ENCODE peak calls at places on chromosomes 3 and 15, in nine cellular contexts. T is stomach, O is H1, F is ovary, S is A549, L is GM12878, X is upper lobe of left lung, Z is suprapubic skin, B is HepG2. I is an unnamed sample.

GRCh38 chr3:112793311-112794081 is 53.2 kb downstream of the CD200R1L start:
- DNase-seq in T (no peak), O (no peak), F (no peak), S (no peak), L (no peak), X (no peak), Z (no peak), B (no peak), I (no peak)

GRCh38 chr15:31360843-31361763 is 34.5 kb downstream of the KLF13 start:
- DNase-seq in T (peak; percentile 61), O (no peak), F (no peak), S (no peak), L (no peak), X (peak; percentile 85), Z (no peak), B (no peak), I (no peak)

GRCh38 chr3:111035316-111035715 is 36.3 kb upstream of the NECTIN3 start:
- DNase-seq in T (no peak), O (no peak), F (no peak), S (no peak), L (no peak), X (no peak), Z (no peak), B (no peak), I (no peak)

GRCh38 chr15:69225355-69226027 is 65.1 kb downstream of the GLCE start:
- DNase-seq in T (no peak), O (no peak), F (no peak), S (peak; percentile 14), L (no peak), X (no peak), Z (no peak), B (peak; percentile 49), I (no peak)

GRCh38 chr3:17431004-17431403 is 311.4 kb downstream of the TBC1D5 start:
- DNase-seq in T (no peak), O (no peak), F (no peak), S (peak; percentile 20), L (no peak), X (no peak), Z (no peak), B (peak; percentile 9), I (no peak)

GRCh38 chr15:58410353-58410752 is 21.4 kb upstream of the LIPC start:
- DNase-seq in T (no peak), O (no peak), F (peak; percentile 23), S (no peak), L (peak; percentile 27), X (no peak), Z (no peak), B (no peak), I (no peak)

GRCh38 chr15:73038186-73038585 is 14.1 kb upstream of the NEO1 start:
- DNase-seq in T (no peak), O (no peak), F (no peak), S (no peak), L (no peak), X (no peak), Z (no peak), B (no peak), I (no peak)

GRCh38 chr3:71658131-71658530 is 67.1 kb downstream of the EIF4E3 start:
- DNase-seq in T (peak; percentile 98), O (no peak), F (peak; percentile 54), S (no peak), L (no peak), X (peak; percentile 90), Z (peak; percentile 83), B (no peak), I (peak; percentile 97)

GRCh38 chr15:46304320-46304719 is 669.5 kb downstream of the SQOR start:
- DNase-seq in T (no peak), O (no peak), F (no peak), S (peak; percentile 2), L (no peak), X (no peak), Z (no peak), B (peak; percentile 4), I (no peak)

GRCh38 chr3:17065881-17066280 is 181.1 kb downstream of the PLCL2 start:
- DNase-seq in T (no peak), O (no peak), F (no peak), S (no peak), L (no peak), X (no peak), Z (no peak), B (no peak), I (no peak)

GRCh38 chr3:6179761-6180160 is 681.2 kb upstream of the GRM7 start:
- DNase-seq in T (no peak), O (no peak), F (no peak), S (no peak), L (no peak), X (no peak), Z (no peak), B (no peak), I (no peak)

GRCh38 chr3:66498718-66499611 is 1.9 kb downstream of the LRIG1 start:
- DNase-seq in T (no peak), O (no peak), F (no peak), S (no peak), L (no peak), X (peak; percentile 57), Z (no peak), B (no peak), I (peak; percentile 78)

GRCh38 chr3:108487439-108487838 is 23.0 kb downstream of the MYH15 start:
- DNase-seq in T (no peak), O (no peak), F (no peak), S (no peak), L (no peak), X (no peak), Z (no peak), B (no peak), I (no peak)

GRCh38 chr3:102466001-102466400 is 31.2 kb downstream of the ZPLD1 start:
- DNase-seq in T (no peak), O (no peak), F (no peak), S (no peak), L (no peak), X (no peak), Z (no peak), B (no peak), I (no peak)

GRCh38 chr15:32657941-32658340 is 16.4 kb downstream of the SCG5 start:
- DNase-seq in T (no peak), O (no peak), F (no peak), S (no peak), L (no peak), X (no peak), Z (no peak), B (no peak), I (no peak)

GRCh38 chr3:57793737-57794187 is 37.7 kb downstream of the SLMAP start:
- DNase-seq in T (no peak), O (no peak), F (peak; percentile 37), S (no peak), L (no peak), X (no peak), Z (no peak), B (no peak), I (no peak)

GRCh38 chr3:126109860-126110235 is 25.9 kb upstream of the SLC41A3 start:
- DNase-seq in T (no peak), O (no peak), F (peak; percentile 11), S (no peak), L (no peak), X (no peak), Z (peak; percentile 62), B (no peak), I (peak; percentile 48)

GRCh38 chr3:139718415-139718814 is 40.6 kb upstream of the NMNAT3 start:
- DNase-seq in T (no peak), O (peak; percentile 21), F (peak; percentile 67), S (peak; percentile 25), L (no peak), X (no peak), Z (no peak), B (peak; percentile 18), I (no peak)

GRCh38 chr3:69821133-69821532 is 81.9 kb downstream of the MITF start:
- DNase-seq in T (no peak), O (no peak), F (no peak), S (no peak), L (no peak), X (no peak), Z (no peak), B (no peak), I (no peak)

GRCh38 chr15:58213587-58214360 is 75.6 kb downstream of the AQP9 start:
- DNase-seq in T (no peak), O (no peak), F (no peak), S (no peak), L (no peak), X (no peak), Z (no peak), B (no peak), I (no peak)

GRCh38 chr15:43538091-43538490 is 20.7 kb downstream of the MAP1A start:
- DNase-seq in T (no peak), O (no peak), F (no peak), S (no peak), L (no peak), X (no peak), Z (no peak), B (no peak), I (no peak)
- TF ChIP-seq EP300 in T (no peak), O (no peak), F (no peak), S (no peak), L (no peak), X (no peak), Z (no peak), B (no peak), I (no peak)

GRCh38 chr3:148631124-148631903 is 66.4 kb upstream of the AGTR1 start:
- DNase-seq in T (no peak), O (no peak), F (no peak), S (no peak), L (no peak), X (no peak), Z (no peak), B (peak; percentile 61), I (no peak)
- TF ChIP-seq CTCF in T (no peak), O (peak; percentile 69), F (no peak), S (peak; percentile 41), L (no peak), X (no peak), Z (no peak), B (peak; percentile 80), I (no peak)

GRCh38 chr3:7978104-7978457 is 523.5 kb upstream of the LMCD1 start:
- DNase-seq in T (no peak), O (no peak), F (no peak), S (no peak), L (no peak), X (no peak), Z (no peak), B (no peak), I (no peak)
- TF ChIP-seq EP300 in T (no peak), O (no peak), F (no peak), S (no peak), L (no peak), X (no peak), Z (no peak), B (no peak), I (no peak)

GRCh38 chr3:144843099-144843498 is 871.5 kb downstream of the DIPK2A start:
- DNase-seq in T (no peak), O (no peak), F (no peak), S (no peak), L (no peak), X (no peak), Z (no peak), B (peak; percentile 5), I (no peak)
- TF ChIP-seq CTCF in T (no peak), O (peak; percentile 39), F (no peak), S (no peak), L (no peak), X (no peak), Z (no peak), B (peak; percentile 34), I (no peak)

GRCh38 chr3:196706313-196706712 is 5.7 kb downstream of the CEP19 start:
- DNase-seq in T (no peak), O (no peak), F (no peak), S (no peak), L (no peak), X (no peak), Z (no peak), B (no peak), I (no peak)
- TF ChIP-seq EP300 in T (no peak), O (no peak), F (no peak), S (no peak), L (no peak), X (no peak), Z (no peak), B (no peak), I (no peak)

I was measured in sigmoid colon.